ENCODE peak calls at places on chromosomes 3 and 15, in eight cellular contexts. M, T, S, P, H, W, Z and I are unnamed samples.

GRCh38 chr3:100759162-100759561 is 49.9 kb downstream of the TFG start:
- DNase-seq in M (no peak), T (no peak), S (no peak), P (no peak), H (no peak), W (no peak), Z (no peak), I (no peak)

GRCh38 chr15:58139631-58140522 is 1.7 kb downstream of the AQP9 start:
- DNase-seq in M (no peak), T (no peak), S (no peak), P (peak), H (no peak), W (no peak), Z (no peak), I (no peak)

GRCh38 chr3:86958534-86958933 is 32.4 kb downstream of the VGLL3 start:
- DNase-seq in M (no peak), T (no peak), S (no peak), P (peak), H (no peak), W (no peak), Z (no peak), I (no peak)

GRCh38 chr3:43206632-43207031 is 79.7 kb upstream of the SNRK start:
- DNase-seq in M (no peak), T (no peak), S (no peak), P (no peak), H (no peak), W (no peak), Z (no peak), I (no peak)

GRCh38 chr3:186461141-186461540 is 83.0 kb downstream of the CRYGS start:
- DNase-seq in M (no peak), T (no peak), S (no peak), P (peak), H (no peak), W (no peak), Z (no peak), I (no peak)

GRCh38 chr3:160472344-160472743 is 22.8 kb upstream of the TRIM59 start:
- DNase-seq in M (no peak), T (no peak), S (no peak), P (no peak), H (no peak), W (no peak), Z (no peak), I (no peak)

GRCh38 chr3:197398301-197398878 is 100.0 kb upstream of the DLG1 start:
- DNase-seq in M (no peak), T (no peak), S (no peak), P (no peak), H (no peak), W (no peak), Z (no peak), I (no peak)

GRCh38 chr15:47862402-47862801 is 145.1 kb downstream of the SEMA6D start:
- DNase-seq in M (no peak), T (no peak), S (no peak), P (no peak), H (no peak), W (no peak), Z (no peak), I (no peak)

GRCh38 chr3:173371848-173372487 is 25.6 kb upstream of the NLGN1 start:
- DNase-seq in M (no peak), T (no peak), S (no peak), P (no peak), H (no peak), W (no peak), Z (no peak), I (no peak)

GRCh38 chr15:66287461-66288055 is 5.8 kb upstream of the DIS3L start:
- DNase-seq in M (no peak), T (no peak), S (no peak), P (no peak), H (no peak), W (no peak), Z (no peak), I (no peak)

GRCh38 chr3:98779936-98780335 is 16.8 kb downstream of the ST3GAL6 start:
- DNase-seq in M (no peak), T (no peak), S (no peak), P (no peak), H (no peak), W (no peak), Z (no peak), I (no peak)

GRCh38 chr3:169659858-169660614 is 3.5 kb downstream of the MECOM start:
- DNase-seq in M (no peak), T (no peak), S (peak), P (no peak), H (no peak), W (no peak), Z (no peak), I (no peak)

GRCh38 chr15:72770673-72771328 is 12.8 kb downstream of the ADPGK start:
- DNase-seq in M (no peak), T (no peak), S (no peak), P (no peak), H (no peak), W (no peak), Z (no peak), I (no peak)

GRCh38 chr15:22810735-22811338 is 24.4 kb downstream of the NIPA1 start:
- DNase-seq in M (no peak), T (no peak), S (no peak), P (no peak), H (no peak), W (no peak), Z (no peak), I (no peak)

GRCh38 chr3:197942956-197943556 is 6.9 kb upstream of the RPL35A start:
- DNase-seq in M (no peak), T (no peak), S (no peak), P (no peak), H (no peak), W (no peak), Z (no peak), I (peak)

GRCh38 chr15:43329222-43329959 is 982 bp downstream of the LCMT2 start:
- DNase-seq in M (no peak), T (peak), S (no peak), P (peak), H (no peak), W (no peak), Z (peak), I (no peak)

GRCh38 chr3:117600112-117600511 is 890.5 kb downstream of the TUSC7 start:
- DNase-seq in M (no peak), T (no peak), S (no peak), P (no peak), H (no peak), W (no peak), Z (no peak), I (no peak)

GRCh38 chr3:141402476-141403171 is 34.3 kb downstream of the ZBTB38 start:
- DNase-seq in M (no peak), T (peak), S (peak), P (peak), H (peak), W (peak), Z (peak), I (no peak)

GRCh38 chr3:31532587-31533168 is at the start of gene STT3B:
- DNase-seq in M (no peak), T (peak), S (peak), P (peak), H (peak), W (peak), Z (no peak), I (peak)

GRCh38 chr3:53269888-53270880 is 14.4 kb upstream of the TKT start:
- DNase-seq in M (no peak), T (peak), S (peak), P (peak), H (no peak), W (no peak), Z (peak), I (peak)

GRCh38 chr3:87145553-87145952 is 81.6 kb upstream of the CHMP2B start:
- DNase-seq in M (no peak), T (no peak), S (no peak), P (no peak), H (no peak), W (no peak), Z (no peak), I (no peak)

GRCh38 chr3:159865042-159865579 is 123.5 kb upstream of the IL12A start:
- DNase-seq in M (no peak), T (no peak), S (no peak), P (peak), H (no peak), W (no peak), Z (no peak), I (no peak)

GRCh38 chr3:149511040-149511626 is 36.6 kb downstream of the TM4SF4 start:
- DNase-seq in M (no peak), T (no peak), S (no peak), P (no peak), H (no peak), W (no peak), Z (no peak), I (no peak)

GRCh38 chr3:139476348-139476747 is at the start of gene RBP2:
- DNase-seq in M (no peak), T (peak), S (no peak), P (no peak), H (no peak), W (no peak), Z (no peak), I (no peak)

GRCh38 chr3:7546219-7546618 is 685.3 kb downstream of the GRM7 start:
- DNase-seq in M (no peak), T (no peak), S (peak), P (no peak), H (no peak), W (no peak), Z (no peak), I (no peak)

GRCh38 chr3:153752405-153753027 is 368.7 kb upstream of the ARHGEF26 start:
- DNase-seq in M (no peak), T (no peak), S (no peak), P (no peak), H (no peak), W (no peak), Z (no peak), I (no peak)

GRCh38 chr3:16523778-16524177 is 10.3 kb upstream of the RFTN1 start:
- DNase-seq in M (no peak), T (no peak), S (no peak), P (no peak), H (no peak), W (no peak), Z (no peak), I (no peak)

GRCh38 chr3:15845475-15845874 is 47.7 kb upstream of the ANKRD28 start:
- DNase-seq in M (no peak), T (no peak), S (no peak), P (no peak), H (no peak), W (no peak), Z (no peak), I (no peak)

GRCh38 chr3:124297062-124297980 is 305.4 kb upstream of the ROPN1 start:
- DNase-seq in M (no peak), T (no peak), S (no peak), P (no peak), H (no peak), W (no peak), Z (no peak), I (no peak)